ENCODE peak calls at places on chromosomes 4 and X, in nine cellular contexts. I is activated CD4-positive, CD25-positive, alpha-beta regulatory T cell treated with anti-CD3 and anti-CD28 coated beads, Interleukin-2, amount 50 U/mL, for 24 hours; H is activated naive CD4-positive, alpha-beta T cell treated with anti-CD3 and anti-CD28 coated beads, Interleukin-2, amount 50 U/mL, for 72 hours; A is left colon; M is activated B cell treated with CpG ODN at 0.5 μM for 24 hours; B is CD8-positive, alpha-beta T cell; O is stimulated activated effector memory CD8-positive, alpha-beta T cell treated with anti-CD3 and anti-CD28 coated beads, Interleukin-12 subunit alpha, Interleukin-12 subunit beta, amount 100 ng/mL, for 72 hours; K is activated naive CD8-positive, alpha-beta T cell treated with anti-CD3 and anti-CD28 coated beads, Interleukin-2, amount 50 U/mL, for 24 hours; P is naive thymus-derived CD8-positive, alpha-beta T cell. C is an unnamed sample.
A peak's percentile ranks its signal among the peaks of the same experiment; 100 is the strongest.

GRCh38 chr4:102620697-102621497 is 119.7 kb downstream of the NFKB1 start:
- ATAC-seq in I (peak; percentile 6), H (peak; percentile 37), A (peak; percentile 93), M (no peak), B (peak; percentile 50), O (peak; percentile 16), K (peak; percentile 22), P (peak; percentile 44), C (no peak)

GRCh38 chr4:4289575-4289929 is 402 bp downstream of the LYAR start:
- ATAC-seq in I (no peak), H (peak; percentile 8), A (peak; percentile 17), M (peak; percentile 3), B (peak; percentile 6), O (peak; percentile 17), K (peak; percentile 13), P (peak; percentile 7), C (peak; percentile 25)

GRCh38 chrX:123817288-123817894 is 42.5 kb upstream of the XIAP start:
- ATAC-seq in I (no peak), H (no peak), A (peak; percentile 66), M (no peak), B (no peak), O (no peak), K (no peak), P (no peak), C (no peak)

GRCh38 chr4:73213917-73214663 is 44.5 kb downstream of the ANKRD17 start:
- ATAC-seq in I (no peak), H (no peak), A (no peak), M (no peak), B (no peak), O (no peak), K (no peak), P (no peak), C (no peak)

GRCh38 chr4:105923507-105924238 is 28.4 kb downstream of the NPNT start:
- ATAC-seq in I (no peak), H (no peak), A (no peak), M (no peak), B (no peak), O (no peak), K (no peak), P (no peak), C (no peak)

GRCh38 chrX:120736989-120737388 is 107.1 kb upstream of the C1GALT1C1 start:
- ATAC-seq in I (peak; percentile 51), H (peak; percentile 97), A (no peak), M (no peak), B (no peak), O (peak; percentile 82), K (peak; percentile 96), P (no peak), C (peak; percentile 96)

GRCh38 chr4:148311493-148311892 is 130.7 kb downstream of the NR3C2 start:
- ATAC-seq in I (peak; percentile 35), H (no peak), A (no peak), M (no peak), B (no peak), O (peak; percentile 83), K (peak; percentile 78), P (no peak), C (peak; percentile 76)

GRCh38 chrX:133983243-133983973 is 2.0 kb downstream of the GPC3 start:
- ATAC-seq in I (no peak), H (no peak), A (no peak), M (no peak), B (no peak), O (no peak), K (no peak), P (no peak), C (no peak)

GRCh38 chr4:16820304-16820703 is 78.1 kb downstream of the LDB2 start:
- ATAC-seq in I (no peak), H (no peak), A (no peak), M (no peak), B (no peak), O (no peak), K (no peak), P (no peak), C (no peak)

GRCh38 chr4:13323916-13324315 is 160.2 kb downstream of the RAB28 start:
- ATAC-seq in I (no peak), H (no peak), A (no peak), M (no peak), B (no peak), O (no peak), K (no peak), P (no peak), C (no peak)

GRCh38 chr4:17310269-17310652 is 201.6 kb downstream of the QDPR start:
- ATAC-seq in I (no peak), H (no peak), A (no peak), M (no peak), B (no peak), O (no peak), K (no peak), P (no peak), C (no peak)

GRCh38 chrX:10512741-10513140 is 107.6 kb downstream of the MID1 start:
- ATAC-seq in I (no peak), H (no peak), A (no peak), M (no peak), B (no peak), O (no peak), K (no peak), P (no peak), C (no peak)

GRCh38 chrX:18548996-18549395 is 122.9 kb downstream of the RS1 start:
- ATAC-seq in I (no peak), H (no peak), A (no peak), M (no peak), B (no peak), O (no peak), K (no peak), P (no peak), C (no peak)

GRCh38 chrX:7889680-7890079 is 37.5 kb downstream of the PNPLA4 start:
- ATAC-seq in I (no peak), H (peak; percentile 24), A (no peak), M (no peak), B (no peak), O (no peak), K (no peak), P (no peak), C (peak; percentile 61)

GRCh38 chr4:153223418-153223792 is 19.2 kb downstream of the TRIM2 start:
- ATAC-seq in I (no peak), H (no peak), A (no peak), M (no peak), B (no peak), O (no peak), K (no peak), P (no peak), C (no peak)

GRCh38 chr4:121551881-121552280 is 144.9 kb downstream of the ANXA5 start:
- ATAC-seq in I (no peak), H (no peak), A (no peak), M (no peak), B (no peak), O (no peak), K (no peak), P (no peak), C (no peak)

GRCh38 chr4:1543976-1544375 is 137.7 kb upstream of the NKX1-1 start:
- ATAC-seq in I (no peak), H (no peak), A (no peak), M (no peak), B (no peak), O (no peak), K (no peak), P (no peak), C (no peak)

GRCh38 chr4:19689511-19689910 is 562.2 kb upstream of the SLIT2 start:
- ATAC-seq in I (no peak), H (no peak), A (no peak), M (no peak), B (no peak), O (no peak), K (no peak), P (no peak), C (no peak)

GRCh38 chrX:42707742-42708141 is 70.2 kb downstream of the PPP1R2C start:
- ATAC-seq in I (no peak), H (no peak), A (no peak), M (no peak), B (no peak), O (no peak), K (no peak), P (no peak), C (no peak)

GRCh38 chr4:86038037-86038436 is 321.8 kb downstream of the MAPK10 start:
- ATAC-seq in I (no peak), H (no peak), A (no peak), M (no peak), B (no peak), O (no peak), K (no peak), P (no peak), C (no peak)

GRCh38 chrX:50747471-50747900 is 66.5 kb downstream of the SHROOM4 start:
- ATAC-seq in I (no peak), H (no peak), A (peak; percentile 48), M (no peak), B (no peak), O (no peak), K (no peak), P (no peak), C (no peak)

GRCh38 chr4:88759039-88759631 is 61.5 kb upstream of the NAP1L5 start:
- ATAC-seq in I (no peak), H (no peak), A (no peak), M (no peak), B (no peak), O (no peak), K (no peak), P (no peak), C (no peak)

GRCh38 chrX:42366181-42366580 is 411.8 kb downstream of the PPP1R2C start:
- ATAC-seq in I (no peak), H (no peak), A (no peak), M (no peak), B (no peak), O (no peak), K (no peak), P (no peak), C (no peak)

GRCh38 chrX:33434256-33435092 is 223.1 kb upstream of the DMD start:
- ATAC-seq in I (no peak), H (no peak), A (peak; percentile 29), M (no peak), B (no peak), O (no peak), K (no peak), P (no peak), C (no peak)

GRCh38 chr4:165440415-165440882 is 61.6 kb downstream of the CPE start:
- ATAC-seq in I (no peak), H (no peak), A (no peak), M (no peak), B (no peak), O (no peak), K (no peak), P (no peak), C (no peak)

GRCh38 chrX:70436380-70436779 is 8.3 kb upstream of the DLG3 start:
- ATAC-seq in I (no peak), H (no peak), A (no peak), M (no peak), B (no peak), O (no peak), K (no peak), P (no peak), C (no peak)

GRCh38 chr4:137656661-137657060 is 124.4 kb upstream of the PCDH18 start:
- ATAC-seq in I (no peak), H (no peak), A (no peak), M (no peak), B (no peak), O (no peak), K (no peak), P (no peak), C (no peak)

GRCh38 chr4:102696763-102697162 is 64.0 kb downstream of the MANBA start:
- ATAC-seq in I (no peak), H (no peak), A (no peak), M (no peak), B (no peak), O (no peak), K (no peak), P (no peak), C (no peak)

GRCh38 chr4:113815826-113816225 is 54.3 kb upstream of the CAMK2D start:
- ATAC-seq in I (no peak), H (no peak), A (no peak), M (no peak), B (no peak), O (no peak), K (no peak), P (no peak), C (no peak)

GRCh38 chrX:150028692-150029091 is 90.4 kb upstream of the EOLA2 start:
- ATAC-seq in I (no peak), H (peak; percentile 43), A (no peak), M (no peak), B (no peak), O (no peak), K (no peak), P (no peak), C (peak; percentile 35)

GRCh38 chr4:20464381-20464780 is 212.7 kb downstream of the SLIT2 start:
- ATAC-seq in I (no peak), H (no peak), A (no peak), M (no peak), B (no peak), O (no peak), K (no peak), P (no peak), C (no peak)